ENCODE peak calls at places on chromosomes 1 and 21, in four cellular contexts. F, K, P and Q are unnamed samples.

GRCh38 chr1:53636621-53637171 is 102.3 kb downstream of the GLIS1 start:
- DNase-seq in F (peak), K (no peak), P (no peak), Q (no peak)

GRCh38 chr1:215375386-215375785 is 191.7 kb upstream of the KCTD3 start:
- DNase-seq in F (no peak), K (no peak), P (no peak), Q (no peak)

GRCh38 chr1:21598417-21598816 is 70.7 kb downstream of the RAP1GAP start:
- DNase-seq in F (no peak), K (no peak), P (no peak), Q (no peak)

GRCh38 chr1:62884156-62884740 is 100.3 kb downstream of the ATG4C start:
- DNase-seq in F (no peak), K (no peak), P (no peak), Q (no peak)

GRCh38 chr1:108011295-108011694 is 46.3 kb upstream of the VAV3 start:
- DNase-seq in F (no peak), K (no peak), P (no peak), Q (no peak)

GRCh38 chr21:36141513-36141925 is 6.6 kb downstream of the CBR3 start:
- DNase-seq in F (peak), K (peak), P (peak), Q (no peak)

GRCh38 chr1:67059331-67059730 is 5.4 kb upstream of the SLC35D1 start:
- DNase-seq in F (no peak), K (no peak), P (no peak), Q (no peak)

GRCh38 chr1:56958526-56958925 is 7.3 kb downstream of the C8B start:
- DNase-seq in F (no peak), K (peak), P (no peak), Q (peak)

GRCh38 chr1:22078133-22078532 is 25.6 kb downstream of the CDC42 start:
- DNase-seq in F (no peak), K (no peak), P (no peak), Q (no peak)

GRCh38 chr1:48442864-48443619 is 29.0 kb downstream of the SPATA6 start:
- DNase-seq in F (no peak), K (no peak), P (no peak), Q (no peak)

GRCh38 chr1:220843481-220844011 is 35.7 kb upstream of the HLX start:
- DNase-seq in F (no peak), K (peak), P (peak), Q (no peak)

GRCh38 chr1:232627645-232628334 is 2.1 kb downstream of the SIPA1L2 start:
- DNase-seq in F (no peak), K (peak), P (no peak), Q (no peak)

GRCh38 chr21:33266784-33267135 is 593 bp downstream of the IL10RB start:
- DNase-seq in F (no peak), K (no peak), P (peak), Q (no peak)

GRCh38 chr1:165423181-165423580 is 21.7 kb downstream of the RXRG start:
- DNase-seq in F (no peak), K (no peak), P (no peak), Q (no peak)

GRCh38 chr1:200248541-200248940 is 161.3 kb downstream of the ZNF281 start:
- DNase-seq in F (no peak), K (no peak), P (no peak), Q (no peak)

GRCh38 chr1:207084701-207085180 is 3.9 kb upstream of the C4BPB start:
- DNase-seq in F (no peak), K (peak), P (no peak), Q (no peak)

GRCh38 chr21:16851054-16851453 is 661.8 kb upstream of the CXADR start:
- DNase-seq in F (no peak), K (no peak), P (no peak), Q (no peak)

GRCh38 chr1:52633291-52633754 is 355 bp downstream of the SHISAL2A start:
- DNase-seq in F (no peak), K (no peak), P (no peak), Q (no peak)

GRCh38 chr1:153262462-153263157 is 3.1 kb downstream of the LORICRIN start:
- DNase-seq in F (no peak), K (no peak), P (no peak), Q (no peak)

GRCh38 chr21:32981096-32981495 is 44.6 kb upstream of the OLIG2 start:
- DNase-seq in F (no peak), K (no peak), P (no peak), Q (no peak)

GRCh38 chr1:87730274-87731222 is 401.9 kb downstream of the LMO4 start:
- DNase-seq in F (no peak), K (no peak), P (no peak), Q (no peak)

GRCh38 chr1:180912801-180913616 is at the start of gene KIAA1614:
- DNase-seq in F (peak), K (peak), P (peak), Q (no peak)

GRCh38 chr1:171081220-171081993 is 9.3 kb upstream of the FMO3 start:
- DNase-seq in F (no peak), K (peak), P (no peak), Q (peak)

GRCh38 chr1:3064901-3065300 is 4.1 kb upstream of the PRDM16 start:
- DNase-seq in F (no peak), K (no peak), P (no peak), Q (no peak)

GRCh38 chr1:41620365-41621169 is 136.1 kb upstream of the EDN2 start:
- DNase-seq in F (no peak), K (no peak), P (no peak), Q (no peak)

GRCh38 chr1:186188736-186189135 is 186.3 kb downstream of the TPR start:
- DNase-seq in F (no peak), K (no peak), P (no peak), Q (no peak)

GRCh38 chr1:201228011-201228983 is 37.7 kb downstream of the IGFN1 start:
- DNase-seq in F (no peak), K (no peak), P (no peak), Q (no peak)

GRCh38 chr1:227915564-227916553 is 31.9 kb downstream of the WNT9A start:
- DNase-seq in F (no peak), K (no peak), P (no peak), Q (no peak)

GRCh38 chr1:201693019-201693372 is 136.0 kb upstream of the IPO9 start:
- DNase-seq in F (no peak), K (no peak), P (no peak), Q (no peak)

DNA sequence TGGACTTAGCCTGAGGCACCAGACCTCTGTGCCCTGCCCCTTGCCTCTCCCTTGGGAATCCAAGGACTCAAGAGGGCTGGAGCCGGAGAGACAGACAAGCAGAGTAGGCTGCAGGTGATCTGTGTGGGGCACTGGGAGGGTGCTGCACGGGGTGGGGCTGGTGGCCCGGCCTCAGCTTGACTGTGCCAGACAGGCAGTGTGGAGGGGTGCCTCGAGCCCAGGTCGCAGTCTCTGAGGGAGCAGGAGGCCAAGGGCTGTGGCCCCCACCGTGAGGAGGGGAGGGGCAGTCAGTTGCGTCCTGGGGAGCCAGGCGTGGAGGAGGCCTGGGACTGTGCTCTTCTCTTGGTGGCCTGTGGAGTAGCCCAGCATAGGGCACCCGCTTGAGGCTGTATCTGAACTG is 4.0 kb downstream of the GABRD start:
- DNase-seq in F (no peak), K (no peak), P (no peak), Q (no peak)
- H3K4me3 ChIP-seq in F (no peak), K (no peak), P (no peak), Q (no peak)

DNA sequence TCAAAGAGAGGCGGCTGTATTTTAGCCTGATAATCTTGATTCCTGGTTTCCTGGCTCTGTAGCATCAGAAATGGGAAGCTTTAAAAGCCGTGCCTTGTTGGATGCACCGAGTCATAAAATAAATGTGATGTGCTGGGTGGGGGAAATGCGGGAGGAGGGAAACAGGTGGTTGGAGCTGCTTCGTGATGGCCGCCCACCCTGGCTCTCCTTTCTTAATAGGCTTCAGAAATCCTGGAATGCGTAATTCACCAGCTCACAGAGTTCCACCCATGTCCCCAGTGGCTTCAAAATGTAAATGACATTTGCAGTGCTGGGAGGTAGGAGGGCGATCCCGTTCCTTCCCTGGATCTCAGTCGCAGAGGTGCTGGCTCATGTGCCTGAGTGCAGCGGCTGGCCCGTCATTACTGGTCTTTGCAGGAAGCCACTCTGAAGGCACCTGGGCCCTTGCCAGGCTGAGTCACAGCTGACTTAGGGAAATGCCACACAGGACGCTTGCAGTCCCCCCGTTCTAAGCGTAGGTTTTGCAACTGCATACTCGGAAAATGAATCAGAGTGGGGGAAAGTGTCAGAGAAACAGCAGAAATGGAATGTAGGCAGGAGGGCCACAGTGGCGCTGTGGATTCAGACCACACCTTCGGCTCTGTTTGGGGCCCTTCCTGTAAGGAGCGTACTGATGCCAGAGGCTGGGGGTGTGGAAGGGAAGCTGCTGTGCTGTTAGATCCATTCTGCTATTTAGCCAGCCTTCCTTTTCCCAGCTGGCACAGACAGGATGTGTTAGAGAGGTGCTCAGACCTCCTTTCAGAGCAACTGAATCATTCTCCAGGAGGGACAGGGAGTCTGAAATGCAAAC is 37.6 kb downstream of the GALNT2 start:
- DNase-seq in F (peak), K (peak), P (peak), Q (peak)
- H3K4me3 ChIP-seq in F (peak), K (peak), P (peak), Q (no peak)

DNA sequence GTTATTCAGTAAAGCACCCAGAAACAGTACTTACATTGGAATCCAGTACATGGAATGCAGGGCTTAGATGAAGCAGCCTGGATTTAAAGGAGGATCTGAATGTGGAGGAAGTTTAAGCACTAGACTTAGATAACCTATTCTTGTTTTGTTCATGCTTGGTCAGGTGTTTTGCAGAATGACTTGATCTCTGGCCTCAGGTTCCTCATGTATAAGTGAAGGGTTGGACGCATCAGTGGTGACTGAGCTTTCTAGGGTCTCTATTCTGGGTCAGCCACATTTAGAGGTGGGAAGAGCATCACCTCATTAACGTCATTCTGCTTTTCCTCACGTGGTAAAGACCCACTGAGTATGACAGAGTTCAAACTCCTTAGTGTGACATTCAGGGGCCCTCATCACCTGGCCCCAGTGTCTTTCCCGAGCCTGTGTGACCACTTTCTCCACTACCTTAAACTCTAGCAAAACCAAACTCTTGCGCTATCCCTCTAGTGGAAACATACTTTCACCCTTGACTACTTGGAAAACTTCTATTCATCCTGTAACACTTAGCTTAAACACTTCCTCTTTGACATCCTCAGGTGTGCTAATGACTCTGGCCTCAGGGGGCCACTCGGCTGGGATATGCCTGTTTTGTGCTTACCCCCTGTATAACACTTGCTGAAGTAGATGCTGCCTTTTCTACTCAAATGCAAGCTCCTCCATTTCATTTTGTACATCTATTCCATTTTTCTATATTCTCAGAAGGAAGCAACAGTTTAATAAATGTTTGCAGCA is 871 bp upstream of the ERICH3 start:
- DNase-seq in F (no peak), K (no peak), P (no peak), Q (no peak)
- H3K4me3 ChIP-seq in F (no peak), K (no peak), P (no peak), Q (no peak)

DNA sequence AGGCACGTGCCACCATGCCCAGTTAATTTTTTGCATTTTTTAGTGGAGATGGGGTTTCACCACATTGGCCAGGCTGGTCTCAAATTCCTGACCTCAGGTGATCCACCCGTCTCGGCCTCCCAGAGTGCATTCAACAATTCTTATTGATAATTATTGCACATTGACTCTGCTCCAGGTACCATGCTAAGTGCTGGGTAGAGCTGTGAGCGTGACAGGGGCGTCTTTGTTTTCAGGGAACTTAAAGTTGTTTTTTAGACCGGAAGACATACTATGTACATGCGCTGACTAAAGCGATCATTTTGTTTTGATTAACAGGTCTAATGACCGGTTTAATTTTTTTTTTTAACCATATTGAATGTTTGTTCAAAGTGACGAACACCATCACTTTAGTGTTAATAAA is 4.1 kb downstream of the CD247 start:
- DNase-seq in F (no peak), K (no peak), P (no peak), Q (no peak)
- H3K4me3 ChIP-seq in F (no peak), K (no peak), P (no peak), Q (no peak)

GRCh38 chr1:155009742-155010141 is 7.1 kb downstream of the ZBTB7B start:
- DNase-seq in F (no peak), K (no peak), P (no peak), Q (no peak)
- H3K4me3 ChIP-seq in F (peak), K (no peak), P (peak), Q (no peak)

GRCh38 chr21:45033791-45034555 is 40.4 kb upstream of the ADARB1 start:
- DNase-seq in F (peak), K (peak), P (no peak), Q (peak)
- H3K4me3 ChIP-seq in F (no peak), K (no peak), P (peak), Q (peak)

GRCh38 chr1:243488459-243489163 is 232.8 kb downstream of the SDCCAG8 start:
- DNase-seq in F (no peak), K (no peak), P (no peak), Q (no peak)
- H3K4me3 ChIP-seq in F (no peak), K (no peak), P (no peak), Q (no peak)

GRCh38 chr1:169109561-169110134 is 3.2 kb downstream of the ATP1B1 start:
- DNase-seq in F (no peak), K (peak), P (peak), Q (no peak)

GRCh38 chr1:169110265-169110664 is 3.8 kb downstream of the ATP1B1 start:
- DNase-seq in F (no peak), K (peak), P (no peak), Q (no peak)

GRCh38 chr1:169110691-169111447 is 4.4 kb downstream of the ATP1B1 start:
- DNase-seq in F (no peak), K (peak), P (no peak), Q (no peak)

GRCh38 chr1:169107673-169108160 is 1.2 kb downstream of the ATP1B1 start:
- DNase-seq in F (no peak), K (peak), P (peak), Q (no peak)

DNA sequence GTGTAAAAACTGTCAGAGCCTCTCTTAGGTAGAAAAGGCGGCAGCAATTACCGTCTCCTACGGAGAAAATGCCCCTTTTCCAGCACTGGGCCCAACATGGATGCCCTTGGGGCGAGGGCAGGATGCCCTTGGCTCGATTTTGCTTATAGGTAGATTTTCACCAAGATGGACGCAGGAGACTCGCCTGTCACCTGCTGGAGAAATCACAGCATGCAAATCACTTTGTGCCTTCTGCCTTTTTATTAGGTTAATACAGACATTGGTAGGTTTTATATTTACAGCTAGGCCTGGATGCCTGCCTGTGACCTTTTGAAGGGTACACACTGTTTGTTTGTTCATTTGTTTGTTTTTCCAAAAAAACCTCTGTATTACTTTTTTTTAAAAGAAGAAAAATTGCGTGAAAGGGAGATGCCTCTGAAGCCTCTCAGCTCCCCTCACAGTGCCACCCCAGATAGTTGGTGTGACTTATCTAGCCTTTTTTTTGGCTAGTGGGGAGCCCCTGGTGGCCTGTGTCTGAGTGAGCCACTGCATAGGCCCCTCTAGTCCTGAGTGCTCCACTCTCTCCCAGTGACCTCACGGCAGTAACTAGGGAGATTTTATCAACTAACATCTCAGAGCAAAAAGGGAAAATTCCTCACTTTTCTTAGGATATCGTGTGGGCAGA is 2.5 kb downstream of the ATP1B1 start:
- DNase-seq in F (no peak), K (peak), P (peak), Q (no peak)
- H3K4me3 ChIP-seq in F (peak), K (peak), P (peak), Q (no peak)